ENCODE peak calls at places on chromosome 18, in six cellular contexts. B is K562, Q is OCI-LY7, E is heart right ventricle, M is left ventricle myocardium inferior, J is WERI-Rb-1. P is an unnamed sample.
A peak's percentile ranks its signal among the peaks of the same experiment; 100 is the strongest.

GRCh38 chr18:32383040-32383819 is 87.5 kb downstream of the GAREM1 start:
- DNase-seq in B (no peak), Q (no peak), E (no peak), M (no peak), J (no peak), P (no peak)

GRCh38 chr18:80171190-80171872 is 62.3 kb downstream of the ADNP2 start:
- DNase-seq in B (peak; percentile 78), Q (no peak), E (peak; percentile 40), M (peak; percentile 39), J (peak; percentile 76), P (no peak)

GRCh38 chr18:9016819-9017169 is 85.7 kb upstream of the NDUFV2 start:
- DNase-seq in B (no peak), Q (no peak), E (no peak), M (no peak), J (peak; percentile 14), P (no peak)

GRCh38 chr18:8423051-8423558 is 186.1 kb upstream of the RAB12 start:
- DNase-seq in B (no peak), Q (no peak), E (no peak), M (no peak), J (no peak), P (no peak)

GRCh38 chr18:8984131-8984670 is 118.3 kb upstream of the NDUFV2 start:
- DNase-seq in B (no peak), Q (no peak), E (no peak), M (no peak), J (peak; percentile 20), P (no peak)

GRCh38 chr18:74631242-74632087 is 33.8 kb downstream of the ZNF407 start:
- DNase-seq in B (no peak), Q (no peak), E (no peak), M (no peak), J (no peak), P (no peak)

GRCh38 chr18:48714873-48715272 is 176.0 kb downstream of the CTIF start:
- DNase-seq in B (no peak), Q (no peak), E (no peak), M (no peak), J (no peak), P (no peak)

GRCh38 chr18:34224423-34225217 is at the start of gene NOL4:
- DNase-seq in B (no peak), Q (no peak), E (peak; percentile 16), M (no peak), J (peak; percentile 91), P (peak; percentile 72)

GRCh38 chr18:3793545-3793944 is 343.6 kb downstream of the TGIF1 start:
- DNase-seq in B (no peak), Q (no peak), E (no peak), M (no peak), J (no peak), P (no peak)

GRCh38 chr18:43847164-43848091 is 570.1 kb upstream of the SYT4 start:
- DNase-seq in B (no peak), Q (no peak), E (no peak), M (no peak), J (no peak), P (no peak)

GRCh38 chr18:50194623-50195532 is at the start of gene MYO5B:
- DNase-seq in B (peak; percentile 79), Q (peak; percentile 10), E (no peak), M (peak; percentile 33), J (peak; percentile 80), P (no peak)

GRCh38 chr18:24014986-24015896 is 687 bp downstream of the TTC39C start:
- DNase-seq in B (no peak), Q (peak; percentile 69), E (peak; percentile 22), M (peak; percentile 37), J (peak; percentile 36), P (no peak)

GRCh38 chr18:26488417-26489009 is 59.8 kb downstream of the KCTD1 start:
- DNase-seq in B (no peak), Q (no peak), E (no peak), M (no peak), J (no peak), P (no peak)

GRCh38 chr18:43665239-43665788 is 388.0 kb upstream of the SYT4 start:
- DNase-seq in B (no peak), Q (no peak), E (no peak), M (no peak), J (no peak), P (no peak)

GRCh38 chr18:30632058-30632718 is 410.4 kb downstream of the DSC3 start:
- DNase-seq in B (no peak), Q (no peak), E (no peak), M (no peak), J (no peak), P (no peak)

GRCh38 chr18:42950732-42951131 is 164.8 kb downstream of the RIT2 start:
- DNase-seq in B (no peak), Q (no peak), E (no peak), M (no peak), J (no peak), P (no peak)

GRCh38 chr18:66795011-66795410 is 191.1 kb upstream of the CDH19 start:
- DNase-seq in B (no peak), Q (no peak), E (no peak), M (no peak), J (no peak), P (no peak)

GRCh38 chr18:44958450-44958849 is 277.8 kb downstream of the SETBP1 start:
- DNase-seq in B (no peak), Q (no peak), E (no peak), M (no peak), J (no peak), P (no peak)

GRCh38 chr18:63319383-63320040 is at the start of gene BCL2:
- DNase-seq in B (peak; percentile 28), Q (peak; percentile 16), E (peak; percentile 32), M (peak; percentile 31), J (peak; percentile 53), P (peak; percentile 75)

GRCh38 chr18:50970006-50970405 is 2.2 kb downstream of the ELAC1 start:
- DNase-seq in B (no peak), Q (no peak), E (peak; percentile 26), M (peak; percentile 42), J (no peak), P (no peak)

GRCh38 chr18:60202702-60203101 is 169.9 kb downstream of the MC4R start:
- DNase-seq in B (no peak), Q (peak; percentile 6), E (no peak), M (no peak), J (no peak), P (no peak)

GRCh38 chr18:13267517-13267916 is 49.0 kb downstream of the LDLRAD4 start:
- DNase-seq in B (no peak), Q (no peak), E (no peak), M (no peak), J (no peak), P (no peak)

GRCh38 chr18:70072678-70073077 is 125.0 kb upstream of the CD226 start:
- DNase-seq in B (no peak), Q (no peak), E (no peak), M (no peak), J (no peak), P (no peak)

GRCh38 chr18:13388586-13389490 is 170.3 kb downstream of the LDLRAD4 start:
- DNase-seq in B (no peak), Q (no peak), E (no peak), M (no peak), J (no peak), P (no peak)

GRCh38 chr18:36688020-36688965 is 140.5 kb downstream of the TPGS2 start:
- DNase-seq in B (peak; percentile 79), Q (peak; percentile 43), E (peak; percentile 27), M (no peak), J (peak; percentile 75), P (no peak)

GRCh38 chr18:45771587-45771986 is 47.6 kb downstream of the SLC14A1 start:
- DNase-seq in B (no peak), Q (no peak), E (no peak), M (no peak), J (no peak), P (peak; percentile 88)

GRCh38 chr18:67266591-67267237 is 249.8 kb downstream of the DSEL start:
- DNase-seq in B (no peak), Q (no peak), E (no peak), M (no peak), J (no peak), P (no peak)

GRCh38 chr18:22086973-22087372 is 82.4 kb upstream of the GATA6 start:
- DNase-seq in B (no peak), Q (no peak), E (no peak), M (no peak), J (no peak), P (no peak)
- H3K9me3 ChIP-seq in B (no peaks in the 10 kb centered on the region), Q (no peaks in the 10 kb centered on the region), E (no peaks in the 10 kb centered on the region), M (no peaks in the 10 kb centered on the region), J (no peaks in the 10 kb centered on the region), P (no peaks in the 10 kb centered on the region)

GRCh38 chr18:2549462-2549861 is 21.8 kb downstream of the METTL4 start:
- DNase-seq in B (no peak), Q (no peak), E (no peak), M (no peak), J (no peak), P (no peak)

GRCh38 chr18:2540575-2540974 is 30.7 kb downstream of the METTL4 start:
- DNase-seq in B (no peak), Q (no peak), E (no peak), M (no peak), J (no peak), P (no peak)

GRCh38 chr18:2547477-2548087 is 23.7 kb downstream of the METTL4 start:
- DNase-seq in B (peak; percentile 54), Q (peak; percentile 80), E (no peak), M (no peak), J (no peak), P (no peak)

GRCh38 chr18:2545155-2545554 is 26.1 kb downstream of the METTL4 start:
- DNase-seq in B (no peak), Q (no peak), E (no peak), M (no peak), J (no peak), P (no peak)
- H3K27ac ChIP-seq in B (no peak overlapping the region), Q (no peak overlapping the region), E (no peak overlapping the region), M (no peak overlapping the region), J (no peak overlapping the region), P (no peak overlapping the region)

DNA sequence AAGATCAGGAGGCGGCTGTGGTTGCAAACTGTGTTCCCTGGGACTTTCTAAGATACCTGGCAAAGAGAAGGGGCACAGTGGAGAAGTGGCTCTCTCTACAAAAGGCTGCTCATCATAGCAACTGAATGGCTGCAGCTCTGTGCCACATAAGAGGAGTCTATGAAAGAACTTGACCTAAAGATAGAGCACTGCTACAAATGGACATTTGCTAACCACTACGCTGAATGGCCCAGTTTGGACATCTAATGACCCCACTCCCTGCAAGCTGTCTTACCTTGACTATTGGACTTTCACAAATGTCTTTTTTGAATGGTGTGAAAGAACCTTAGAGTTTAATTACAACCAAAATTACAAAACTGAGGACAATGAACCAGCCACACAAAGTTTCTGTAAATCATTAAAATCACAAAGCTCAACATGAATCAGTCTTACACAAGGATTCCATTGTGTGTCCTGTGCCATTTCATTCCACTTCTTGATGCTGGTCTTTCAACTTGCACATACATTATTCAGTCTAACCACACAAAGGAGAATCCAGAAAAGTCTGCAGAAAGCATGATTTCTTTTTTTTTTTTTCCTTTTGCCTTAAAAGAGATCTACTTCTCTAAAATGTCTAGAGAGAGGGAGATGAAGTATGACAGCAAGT is 154.0 kb downstream of the LAMA1 start:
- DNase-seq in B (no peak), Q (no peak), E (no peak), M (no peak), J (no peak), P (no peak)
- H3K9me3 ChIP-seq in B (no peaks in the 10 kb centered on the region), Q (no peaks in the 10 kb centered on the region), E (peaks cover 7% of the 10 kb centered on the region), M (peaks cover 7% of the 10 kb centered on the region), J (no peaks in the 10 kb centered on the region), P (no peaks in the 10 kb centered on the region)

GRCh38 chr18:6341709-6342108 is 73.0 kb downstream of the L3MBTL4 start:
- DNase-seq in B (no peak), Q (no peak), E (no peak), M (no peak), J (no peak), P (no peak)

GRCh38 chr18:6341303-6341702 is 73.4 kb downstream of the L3MBTL4 start:
- DNase-seq in B (no peak), Q (no peak), E (no peak), M (no peak), J (no peak), P (no peak)

GRCh38 chr18:6342990-6343389 is 71.7 kb downstream of the L3MBTL4 start:
- DNase-seq in B (no peak), Q (no peak), E (no peak), M (no peak), J (no peak), P (no peak)
- H3K27ac ChIP-seq in B (no peak overlapping the region), Q (no peak overlapping the region), E (no peak overlapping the region), M (no peak overlapping the region), J (no peak overlapping the region), P (no peak overlapping the region)